ENCODE peak calls at places on chromosomes 12 and 14, in eight cellular contexts. M, Y, E, V, A, T, W and B are unnamed samples.

GRCh38 chr14:71730471-71730870 is 201.8 kb upstream of the RGS6 start:
- DNase-seq in W (no peak), T (no peak), V (no peak), Y (no peak), M (no peak), A (no peak), E (no peak), B (no peak)

GRCh38 chr14:85483652-85484051 is 46.3 kb upstream of the FLRT2 start:
- DNase-seq in T (no peak), E (no peak), M (no peak), A (no peak), V (no peak), W (no peak), Y (no peak), B (no peak)

GRCh38 chr14:98946995-98947394 is 325.0 kb downstream of the BCL11B start:
- DNase-seq in V (no peak), M (no peak), T (no peak), E (no peak), W (peak), Y (no peak), A (no peak), B (no peak)

GRCh38 chr12:116506697-116507064 is 52.5 kb upstream of the MAP1LC3B2 start:
- DNase-seq in T (no peak), M (no peak), E (no peak), Y (no peak), A (no peak), W (no peak), V (no peak), B (no peak)

GRCh38 chr14:94373708-94374107 is 14.7 kb downstream of the SERPINA1 start:
- DNase-seq in T (no peak), V (no peak), W (peak), A (no peak), Y (peak), M (no peak), E (no peak), B (no peak)

GRCh38 chr12:53004178-53004577 is 2.1 kb upstream of the EIF4B start:
- DNase-seq in W (no peak), T (no peak), A (no peak), Y (no peak), V (no peak), E (no peak), M (no peak), B (no peak)

GRCh38 chr12:68038650-68039049 is 49.4 kb downstream of the IFNG-AS1 start:
- DNase-seq in Y (no peak), A (no peak), V (no peak), W (no peak), M (no peak), E (no peak), T (no peak), B (no peak)

GRCh38 chr14:20934148-20934762 is 21.0 kb upstream of the RNASE2 start:
- DNase-seq in E (no peak), M (peak), W (no peak), Y (peak), A (no peak), T (peak), V (peak), B (peak)

GRCh38 chr12:117141097-117141898 is 42.1 kb upstream of the TESC start:
- DNase-seq in Y (no peak), E (no peak), T (no peak), V (no peak), M (no peak), A (no peak), W (no peak), B (no peak)

GRCh38 chr14:43042408-43042807 is 1435.7 kb downstream of the LRFN5 start:
- DNase-seq in Y (no peak), W (no peak), M (no peak), T (no peak), E (no peak), V (no peak), A (no peak), B (no peak)
- TF ChIP-seq CTCF in Y (no peak), W (no peak), M (no peak), T (no peak), E (no peak), V (no peak), A (no peak), B (no peak)

GRCh38 chr12:127130506-127131100 is 1136.4 kb upstream of the TMEM132C start:
- DNase-seq in A (no peak), Y (no peak), V (no peak), T (no peak), E (no peak), W (no peak), M (no peak), B (no peak)

GRCh38 chr12:127127887-127128286 is 1139.1 kb upstream of the TMEM132C start:
- DNase-seq in W (no peak), M (no peak), E (no peak), A (no peak), V (no peak), T (no peak), Y (no peak), B (no peak)

DNA sequence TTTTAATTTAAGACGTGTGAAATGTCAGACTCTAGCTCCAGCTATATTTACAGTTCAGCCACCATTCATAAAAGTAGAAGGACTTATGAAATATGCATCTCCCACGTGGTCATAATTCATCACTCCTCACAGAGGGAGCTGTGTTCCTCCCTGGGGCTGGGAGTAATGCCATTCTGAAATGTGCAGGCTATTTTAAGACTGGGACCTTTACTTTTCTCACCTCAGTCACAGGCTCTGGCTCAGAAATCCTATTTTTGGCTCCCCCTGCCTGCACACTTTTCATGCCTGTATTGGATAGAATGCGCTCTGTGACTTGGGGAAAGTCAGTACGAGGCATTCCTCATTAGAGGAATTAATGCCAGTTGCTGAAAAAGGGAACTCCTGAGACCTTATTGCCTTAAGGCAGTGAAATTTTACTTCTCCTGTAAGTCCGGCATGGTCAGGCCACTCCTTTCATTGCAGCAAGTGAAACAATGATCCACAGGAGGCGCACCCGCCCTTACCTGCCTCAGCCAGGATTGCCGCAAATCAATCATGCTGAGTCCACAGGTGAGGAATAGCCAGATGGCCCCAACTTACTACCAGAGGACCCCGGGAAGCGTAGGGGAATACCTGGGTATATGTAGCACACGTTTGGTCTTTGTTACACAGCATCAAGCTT is 1133.2 kb upstream of the TMEM132C start:
- DNase-seq in E (no peak), T (no peak), M (no peak), A (no peak), V (no peak), W (no peak), Y (no peak), B (no peak)
- TF ChIP-seq CTCF in E (no peak), T (no peak), M (no peak), A (no peak), V (no peak), W (no peak), Y (no peak), B (no peak)

GRCh38 chr12:81329088-81329487 is 251.2 kb downstream of the ACSS3 start:
- DNase-seq in A (peak), V (no peak), E (no peak), Y (peak), T (no peak), M (no peak), W (no peak), B (peak)
- TF ChIP-seq CTCF in A (peak), V (peak), E (no peak), Y (peak), T (no peak), M (no peak), W (no peak), B (peak)

DNA sequence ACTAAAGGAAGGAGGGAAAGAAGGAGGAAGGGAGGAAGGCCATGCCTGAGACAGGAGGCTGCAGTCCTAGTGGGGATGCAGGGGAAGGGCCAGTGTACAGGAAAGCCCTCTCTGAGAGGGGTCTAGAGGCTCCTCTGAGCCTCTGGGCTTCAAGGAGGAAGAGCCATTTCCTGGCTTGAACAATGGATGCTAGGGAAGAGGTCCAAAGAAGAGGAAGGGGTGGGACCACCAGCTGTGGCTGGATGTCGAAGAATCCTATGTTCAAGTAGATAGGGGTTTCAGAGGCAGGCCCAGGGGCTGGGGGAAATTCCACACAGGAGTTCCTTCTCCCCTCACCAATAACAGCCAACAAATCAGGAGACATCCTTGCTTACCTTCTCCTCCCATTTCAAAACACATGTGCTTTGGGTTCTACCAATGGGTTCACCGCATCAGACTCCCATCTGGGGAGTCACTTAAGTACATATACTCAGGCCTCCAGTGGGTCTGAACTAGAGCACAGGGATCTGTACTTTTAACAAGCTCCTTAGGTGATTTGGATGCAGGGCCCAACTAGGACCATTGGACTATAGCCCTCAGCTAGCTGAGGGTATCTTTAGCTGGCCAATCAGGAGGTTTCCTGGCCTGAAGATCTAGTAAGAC is 32.4 kb downstream of the PRPF40B start:
- DNase-seq in A (no peak), E (no peak), M (no peak), Y (no peak), T (no peak), W (no peak), V (no peak), B (no peak)
- TF ChIP-seq CTCF in A (no peak), E (no peak), M (no peak), Y (no peak), T (no peak), W (no peak), V (no peak), B (no peak)

GRCh38 chr12:26830358-26830757 is 2.6 kb downstream of the ITPR2 start:
- DNase-seq in A (peak), V (no peak), Y (no peak), W (no peak), E (no peak), M (no peak), T (no peak), B (no peak)

GRCh38 chr12:26833692-26834168 is 736 bp upstream of the ITPR2 start:
- DNase-seq in M (peak), A (peak), E (peak), W (peak), Y (no peak), V (no peak), T (peak), B (no peak)

GRCh38 chr12:26831959-26832816 is 806 bp downstream of the ITPR2 start:
- DNase-seq in Y (peak), A (peak), W (peak), V (peak), M (peak), E (peak), T (peak), B (no peak)

GRCh38 chr12:26830783-26831601 is 2.0 kb downstream of the ITPR2 start:
- DNase-seq in W (no peak), T (no peak), E (no peak), V (no peak), Y (no peak), A (peak), M (no peak), B (no peak)

GRCh38 chr12:26832817-26833691 is at the start of gene ITPR2:
- DNase-seq in W (peak), V (peak), A (peak), E (peak), Y (peak), M (peak), T (peak), B (no peak)
- TF ChIP-seq CTCF in W (no peak), V (no peak), A (no peak), E (no peak), Y (peak), M (no peak), T (no peak), B (peak)

DNA sequence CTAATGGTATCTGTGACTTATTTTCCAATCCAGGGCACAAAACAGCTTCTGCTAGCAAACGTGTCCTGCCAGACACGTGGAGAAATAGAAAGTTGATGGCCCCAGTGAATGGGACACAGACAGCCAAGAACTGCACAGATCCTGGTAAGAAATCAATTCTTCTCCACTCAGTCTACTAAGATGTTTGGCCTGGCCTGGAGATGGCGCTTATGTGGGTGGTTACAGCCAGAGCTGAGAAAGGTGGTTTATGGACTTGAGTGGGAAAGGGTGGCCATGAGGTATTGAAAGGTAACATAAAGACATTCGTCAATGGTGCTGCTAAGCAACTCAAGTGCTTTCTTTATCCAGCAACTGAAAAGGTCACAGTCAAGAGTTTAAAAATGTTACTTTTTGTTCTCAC is 2.9 kb downstream of the SLC24A4 start:
- DNase-seq in A (no peak), M (no peak), W (no peak), T (no peak), E (no peak), V (no peak), Y (peak), B (no peak)
- TF ChIP-seq CTCF in A (no peak), M (no peak), W (no peak), T (no peak), E (no peak), V (no peak), Y (no peak), B (no peak)